ENCODE peak calls at places on chromosomes 5 and 9, in five cellular contexts. One of them, this sample, is unnamed.

GRCh38 chr5:149015126-149015525 is 47.7 kb downstream of the SH3TC2 start:
- DNase-seq in trophoblast cell: no peak
- DNase-seq in mesenchymal stem cell: peak; percentile 73
- DNase-seq in H1: no peak
- DNase-seq in neuronal stem cell: no peak
- DNase-seq in this sample: no peak

GRCh38 chr5:144195443-144195842 is 24.8 kb downstream of the KCTD16 start:
- DNase-seq in trophoblast cell: no peak
- DNase-seq in mesenchymal stem cell: no peak
- DNase-seq in neuronal stem cell: no peak
- DNase-seq in H1: no peak
- DNase-seq in this sample: peak; percentile 69

GRCh38 chr9:98251554-98251953 is 3.9 kb downstream of the TBC1D2 start:
- DNase-seq in mesenchymal stem cell: peak; percentile 57
- DNase-seq in trophoblast cell: peak; percentile 53
- DNase-seq in neuronal stem cell: no peak
- DNase-seq in H1: no peak
- DNase-seq in this sample: peak; percentile 77

GRCh38 chr5:42970636-42971559 is 69.2 kb downstream of the ANXA2R start:
- DNase-seq in trophoblast cell: no peak
- DNase-seq in mesenchymal stem cell: no peak
- DNase-seq in neuronal stem cell: no peak
- DNase-seq in H1: peak; percentile 84
- DNase-seq in this sample: no peak

GRCh38 chr9:124780757-124781151 is 3.8 kb downstream of the OLFML2A start:
- DNase-seq in neuronal stem cell: no peak
- DNase-seq in H1: peak; percentile 35
- DNase-seq in trophoblast cell: no peak
- DNase-seq in mesenchymal stem cell: no peak
- DNase-seq in this sample: no peak

GRCh38 chr9:108182950-108183381 is 672.8 kb downstream of the ACTL7B start:
- DNase-seq in mesenchymal stem cell: peak; percentile 67
- DNase-seq in neuronal stem cell: no peak
- DNase-seq in H1: no peak
- DNase-seq in trophoblast cell: no peak
- DNase-seq in this sample: peak; percentile 55

GRCh38 chr9:72948906-72949582 is 3.8 kb downstream of the ALDH1A1 start:
- DNase-seq in trophoblast cell: no peak
- DNase-seq in mesenchymal stem cell: no peak
- DNase-seq in H1: no peak
- DNase-seq in neuronal stem cell: no peak
- DNase-seq in this sample: no peak

GRCh38 chr9:7324031-7324654 is 475.4 kb downstream of the DMAC1 start:
- DNase-seq in neuronal stem cell: no peak
- DNase-seq in trophoblast cell: peak; percentile 17
- DNase-seq in mesenchymal stem cell: peak; percentile 39
- DNase-seq in H1: no peak
- DNase-seq in this sample: peak; percentile 18

GRCh38 chr5:174982381-174982780 is 258.0 kb downstream of the MSX2 start:
- DNase-seq in trophoblast cell: no peak
- DNase-seq in mesenchymal stem cell: no peak
- DNase-seq in neuronal stem cell: no peak
- DNase-seq in H1: no peak
- DNase-seq in this sample: no peak

GRCh38 chr5:174984863-174985262 is 260.5 kb downstream of the MSX2 start:
- DNase-seq in mesenchymal stem cell: no peak
- DNase-seq in trophoblast cell: no peak
- DNase-seq in neuronal stem cell: no peak
- DNase-seq in H1: no peak
- DNase-seq in this sample: no peak

GRCh38 chr5:174991807-174992308 is 267.5 kb downstream of the MSX2 start:
- DNase-seq in H1: no peak
- DNase-seq in mesenchymal stem cell: no peak
- DNase-seq in neuronal stem cell: no peak
- DNase-seq in trophoblast cell: no peak
- DNase-seq in this sample: no peak

GRCh38 chr5:174990909-174991308 is 266.5 kb downstream of the MSX2 start:
- DNase-seq in mesenchymal stem cell: no peak
- DNase-seq in trophoblast cell: no peak
- DNase-seq in neuronal stem cell: no peak
- DNase-seq in H1: no peak
- DNase-seq in this sample: no peak

DNA sequence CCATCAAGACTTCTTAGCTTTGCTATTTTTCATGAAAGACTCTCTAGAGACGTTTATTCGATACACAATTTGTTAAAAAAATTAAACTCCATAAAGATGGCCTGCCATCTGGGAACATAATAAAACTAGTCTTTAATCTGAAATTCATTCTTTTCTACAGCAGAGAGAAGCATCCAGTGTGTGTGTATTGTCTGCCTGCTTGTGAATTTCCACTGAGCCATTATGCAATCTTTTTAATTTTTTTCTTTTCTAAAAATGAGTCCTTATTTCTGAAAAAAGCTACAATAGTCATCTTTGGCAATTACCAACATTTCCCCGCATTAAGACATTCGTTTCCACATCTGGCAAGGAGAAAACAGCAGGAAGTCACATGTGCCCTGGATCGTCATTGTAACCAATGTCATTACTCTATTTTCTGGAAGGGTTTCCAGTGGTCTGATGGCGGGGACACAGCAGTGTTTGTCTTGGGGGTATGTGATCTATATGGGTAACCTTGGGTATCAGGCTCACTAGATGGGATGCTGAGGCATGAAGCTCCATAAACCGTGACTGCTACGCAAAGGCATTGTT is 263.1 kb downstream of the MSX2 start:
- DNase-seq in trophoblast cell: no peak
- DNase-seq in H1: no peak
- DNase-seq in mesenchymal stem cell: no peak
- DNase-seq in neuronal stem cell: no peak
- DNase-seq in this sample: no peak
- H3K14ac ChIP-seq in trophoblast cell: no peak overlapping the region
- H3K14ac ChIP-seq in H1: no peak overlapping the region
- H3K14ac ChIP-seq in mesenchymal stem cell: no peak overlapping the region
- H3K14ac ChIP-seq in neuronal stem cell: no peak overlapping the region
- H3K14ac ChIP-seq in this sample: no peak overlapping the region

DNA sequence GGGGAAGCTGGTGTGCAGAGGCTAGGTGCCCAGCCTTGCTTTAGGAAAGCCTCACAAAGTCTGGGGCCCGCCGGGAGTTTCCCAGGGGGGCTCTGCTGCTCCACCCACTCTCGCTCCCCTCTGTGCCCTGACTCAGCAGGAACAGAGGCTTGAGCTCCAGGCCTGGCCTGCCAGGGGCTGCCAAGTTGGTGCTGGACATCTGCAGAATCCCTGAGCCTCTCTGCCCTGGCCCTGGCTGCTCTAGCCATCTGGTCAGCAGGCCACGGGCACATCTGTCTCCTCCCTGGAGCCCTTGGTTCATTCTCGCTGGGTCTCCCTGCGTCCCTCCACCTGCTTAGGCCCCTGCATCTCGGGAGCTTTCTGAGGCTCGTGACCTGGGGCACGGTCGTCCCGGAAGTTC is 626 bp upstream of the ADAMTSL2 start:
- DNase-seq in H1: no peak
- DNase-seq in trophoblast cell: no peak
- DNase-seq in neuronal stem cell: no peak
- DNase-seq in mesenchymal stem cell: peak; percentile 16
- DNase-seq in this sample: no peak
- H3K4me3 ChIP-seq in H1: peak overlapping the region; percentile 23
- H3K4me3 ChIP-seq in trophoblast cell: no peak overlapping the region
- H3K4me3 ChIP-seq in neuronal stem cell: peak overlapping the region; percentile 7
- H3K4me3 ChIP-seq in mesenchymal stem cell: no peak overlapping the region
- H3K4me3 ChIP-seq in this sample: no peak overlapping the region

DNA sequence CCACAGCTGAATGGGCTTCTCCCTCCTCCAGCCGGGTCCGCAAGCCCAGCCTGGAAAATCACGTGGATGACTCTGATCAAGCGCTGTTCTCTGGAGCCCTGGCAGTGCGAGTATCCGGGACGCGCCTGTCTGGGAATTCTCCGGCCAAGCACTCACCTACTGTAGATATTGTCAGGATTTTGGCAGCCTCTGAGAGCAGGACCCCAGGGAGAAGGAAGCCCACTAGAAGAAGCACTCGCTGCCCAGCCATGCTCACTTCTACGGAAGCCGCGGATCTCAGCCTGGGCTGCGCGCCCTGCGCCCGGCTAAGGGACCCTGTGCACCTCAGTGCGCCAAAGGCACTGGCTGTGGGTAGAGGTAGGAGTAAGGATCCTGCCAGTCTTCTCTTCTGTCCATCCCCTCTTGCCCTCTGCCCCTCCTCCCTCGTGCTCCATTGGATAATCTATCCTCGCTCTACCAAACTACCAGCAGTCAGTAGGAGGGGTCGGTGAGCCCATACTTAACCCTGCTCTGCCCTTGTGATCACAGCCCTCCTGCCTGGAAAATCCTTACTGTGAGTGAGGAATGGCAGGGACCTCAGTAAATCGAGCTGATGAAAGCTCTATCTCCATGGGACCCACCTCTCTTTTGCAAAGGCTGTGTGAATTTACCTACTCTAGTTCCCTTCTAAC is at the start of gene UGT3A2:
- DNase-seq in neuronal stem cell: peak; percentile 43
- DNase-seq in mesenchymal stem cell: no peak
- DNase-seq in trophoblast cell: no peak
- DNase-seq in H1: peak; percentile 86
- DNase-seq in this sample: no peak
- H3K14ac ChIP-seq in neuronal stem cell: no peak within 1 kb of the TSS
- H3K14ac ChIP-seq in mesenchymal stem cell: no peak within 1 kb of the TSS
- H3K14ac ChIP-seq in trophoblast cell: no peak within 1 kb of the TSS
- H3K14ac ChIP-seq in H1: no peak within 1 kb of the TSS
- H3K14ac ChIP-seq in this sample: no peak within 1 kb of the TSS

GRCh38 chr5:141479776-141480175 is 4.0 kb downstream of the PCDHGC3 start:
- DNase-seq in neuronal stem cell: no peak
- DNase-seq in mesenchymal stem cell: no peak
- DNase-seq in H1: no peak
- DNase-seq in trophoblast cell: no peak
- DNase-seq in this sample: peak; percentile 33
- H3K4me3 ChIP-seq in neuronal stem cell: no peak overlapping the region
- H3K4me3 ChIP-seq in mesenchymal stem cell: no peak overlapping the region
- H3K4me3 ChIP-seq in H1: no peak overlapping the region
- H3K4me3 ChIP-seq in trophoblast cell: no peak overlapping the region
- H3K4me3 ChIP-seq in this sample: no peak overlapping the region

GRCh38 chr9:96382175-96382574 is 1.3 kb downstream of the SLC35D2 start:
- DNase-seq in H1: no peak
- DNase-seq in neuronal stem cell: no peak
- DNase-seq in mesenchymal stem cell: peak; percentile 26
- DNase-seq in trophoblast cell: no peak
- DNase-seq in this sample: peak; percentile 45

GRCh38 chr9:96383165-96383939 is at the start of gene SLC35D2:
- DNase-seq in mesenchymal stem cell: peak; percentile 70
- DNase-seq in trophoblast cell: peak; percentile 79
- DNase-seq in neuronal stem cell: peak; percentile 37
- DNase-seq in H1: peak; percentile 74
- DNase-seq in this sample: peak; percentile 32

GRCh38 chr9:96379461-96379860 is 4.0 kb downstream of the SLC35D2 start:
- DNase-seq in H1: no peak
- DNase-seq in neuronal stem cell: no peak
- DNase-seq in mesenchymal stem cell: no peak
- DNase-seq in trophoblast cell: no peak
- DNase-seq in this sample: peak; percentile 86

GRCh38 chr9:96381696-96382095 is 1.8 kb downstream of the SLC35D2 start:
- DNase-seq in neuronal stem cell: no peak
- DNase-seq in trophoblast cell: no peak
- DNase-seq in H1: no peak
- DNase-seq in mesenchymal stem cell: no peak
- DNase-seq in this sample: no peak

DNA sequence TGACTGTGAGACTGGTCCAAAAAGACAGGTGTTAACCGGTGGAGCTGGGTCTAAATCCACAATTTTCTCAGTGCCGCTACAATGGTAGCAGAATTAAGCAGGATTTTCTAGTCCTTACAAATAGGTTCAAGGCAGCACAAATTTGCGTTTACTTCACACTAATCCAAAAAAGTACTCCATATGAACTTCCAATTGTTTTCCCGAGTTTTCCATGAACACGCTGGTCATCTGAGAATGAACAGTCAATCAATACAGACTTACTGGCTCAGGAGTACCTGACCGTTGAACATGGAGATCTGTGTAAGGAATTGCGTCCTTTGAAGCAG is 709 bp downstream of the SLC35D2 start:
- DNase-seq in neuronal stem cell: no peak
- DNase-seq in H1: no peak
- DNase-seq in trophoblast cell: no peak
- DNase-seq in mesenchymal stem cell: no peak
- DNase-seq in this sample: no peak
- H3K14ac ChIP-seq in neuronal stem cell: no peak overlapping the region
- H3K14ac ChIP-seq in H1: no peak overlapping the region
- H3K14ac ChIP-seq in trophoblast cell: peak overlapping the region; percentile 6
- H3K14ac ChIP-seq in mesenchymal stem cell: no peak overlapping the region
- H3K14ac ChIP-seq in this sample: peak overlapping the region; percentile 29

DNA sequence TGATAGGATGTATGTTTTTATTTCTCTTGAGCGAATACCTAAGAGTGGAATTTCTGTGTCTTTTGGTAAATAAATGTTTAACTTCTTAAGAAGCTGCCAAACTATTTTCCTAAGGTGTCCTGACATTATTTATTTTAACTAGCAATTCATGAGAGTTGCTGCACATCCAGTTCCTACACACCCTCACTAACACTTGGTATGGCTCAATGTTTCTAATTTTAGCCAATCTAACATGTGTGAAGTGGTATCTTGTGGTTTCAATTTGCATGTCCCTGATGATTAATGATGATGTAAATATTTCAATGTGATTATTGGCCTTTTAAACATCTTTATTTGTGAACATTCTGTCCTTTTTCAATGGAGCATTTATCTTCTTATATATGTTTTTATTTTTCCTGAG is 2095.5 kb upstream of the C9orf72 start:
- DNase-seq in trophoblast cell: no peak
- DNase-seq in neuronal stem cell: no peak
- DNase-seq in H1: no peak
- DNase-seq in mesenchymal stem cell: peak; percentile 71
- DNase-seq in this sample: no peak
- H3K4me3 ChIP-seq in trophoblast cell: no peak overlapping the region
- H3K4me3 ChIP-seq in neuronal stem cell: no peak overlapping the region
- H3K4me3 ChIP-seq in H1: no peak overlapping the region
- H3K4me3 ChIP-seq in mesenchymal stem cell: no peak overlapping the region
- H3K4me3 ChIP-seq in this sample: no peak overlapping the region

DNA sequence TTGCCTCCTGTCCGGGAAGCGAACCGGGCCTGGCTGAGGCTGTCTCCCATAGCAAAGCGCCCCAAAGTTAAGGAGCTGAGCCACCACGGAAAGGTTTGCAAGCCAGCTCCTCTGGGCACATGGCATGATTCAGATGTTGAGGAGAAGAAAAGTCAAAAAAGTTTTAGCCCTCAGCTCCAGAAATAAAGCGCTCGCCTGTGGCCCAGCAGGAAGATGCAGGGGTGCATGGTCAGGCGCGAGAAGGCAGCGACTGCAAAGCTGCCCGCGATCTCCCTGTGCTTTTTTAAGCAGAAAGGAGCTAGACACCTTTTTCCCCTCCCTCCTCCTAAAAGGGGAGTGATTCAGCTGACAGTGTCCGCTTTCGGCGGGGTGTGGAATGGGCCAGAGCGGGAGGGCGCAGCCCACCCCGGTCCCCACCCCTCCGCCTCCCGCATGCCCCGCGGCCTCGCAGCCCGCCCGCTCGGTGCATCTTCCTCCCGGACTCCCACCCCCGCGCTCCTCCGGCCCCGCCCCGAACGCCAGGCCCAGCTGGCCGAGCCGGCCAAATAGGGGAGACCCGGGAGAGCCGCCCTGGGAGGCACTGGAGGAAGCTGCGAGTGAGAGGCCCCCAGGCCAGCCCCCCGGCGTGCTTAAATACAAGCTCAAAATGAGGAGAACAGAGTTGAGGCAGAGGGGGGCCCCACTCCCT is at the start of gene ADAMTS12:
- DNase-seq in H1: peak; percentile 81
- DNase-seq in trophoblast cell: no peak
- DNase-seq in neuronal stem cell: peak; percentile 71
- DNase-seq in mesenchymal stem cell: peak; percentile 74
- DNase-seq in this sample: peak; percentile 77
- H3K14ac ChIP-seq in H1: no peak within 1 kb of the TSS
- H3K14ac ChIP-seq in trophoblast cell: peak within 1 kb of the TSS; percentile 36
- H3K14ac ChIP-seq in neuronal stem cell: no peak within 1 kb of the TSS
- H3K14ac ChIP-seq in mesenchymal stem cell: no peak within 1 kb of the TSS
- H3K14ac ChIP-seq in this sample: peak within 1 kb of the TSS; percentile 81